ENCODE peak calls at places on chromosomes 3 and 15, in five cellular contexts. One of them, this sample, is unnamed.

GRCh38 chr3:29694783-29695182 is 413.9 kb downstream of the RBMS3 start:
- DNase-seq in ovary: no peak
- DNase-seq in aorta: no peak
- DNase-seq in psoas muscle: no peak
- DNase-seq in PC-3: peak; percentile 94
- DNase-seq in this sample: peak; percentile 80

GRCh38 chr3:175274474-175275218 is 415.5 kb downstream of the NAALADL2 start:
- DNase-seq in ovary: no peak
- DNase-seq in aorta: no peak
- DNase-seq in PC-3: peak; percentile 15
- DNase-seq in psoas muscle: no peak
- DNase-seq in this sample: no peak

GRCh38 chr3:72797773-72798543 is 50.3 kb downstream of the SHQ1 start:
- DNase-seq in psoas muscle: peak; percentile 48
- DNase-seq in ovary: no peak
- DNase-seq in aorta: peak; percentile 76
- DNase-seq in PC-3: no peak
- DNase-seq in this sample: no peak

GRCh38 chr3:161208931-161209330 is 12.2 kb upstream of the NMD3 start:
- DNase-seq in aorta: no peak
- DNase-seq in PC-3: peak; percentile 12
- DNase-seq in ovary: no peak
- DNase-seq in psoas muscle: no peak
- DNase-seq in this sample: no peak

GRCh38 chr3:174126990-174127758 is 729.6 kb downstream of the NLGN1 start:
- DNase-seq in PC-3: peak; percentile 73
- DNase-seq in aorta: no peak
- DNase-seq in psoas muscle: no peak
- DNase-seq in ovary: no peak
- DNase-seq in this sample: no peak

GRCh38 chr15:60875681-60876080 is 353.4 kb downstream of the RORA start:
- DNase-seq in PC-3: no peak
- DNase-seq in psoas muscle: no peak
- DNase-seq in ovary: no peak
- DNase-seq in aorta: no peak
- DNase-seq in this sample: no peak

GRCh38 chr3:23418026-23418425 is 214.9 kb downstream of the UBE2E2 start:
- DNase-seq in aorta: no peak
- DNase-seq in psoas muscle: no peak
- DNase-seq in PC-3: no peak
- DNase-seq in ovary: no peak
- DNase-seq in this sample: no peak

GRCh38 chr3:189824629-189825312 is 193.6 kb downstream of the TP63 start:
- DNase-seq in PC-3: peak; percentile 91
- DNase-seq in psoas muscle: no peak
- DNase-seq in aorta: no peak
- DNase-seq in ovary: no peak
- DNase-seq in this sample: peak; percentile 51

GRCh38 chr3:127744216-127744815 is 71.6 kb downstream of the ABTB1 start:
- DNase-seq in aorta: no peak
- DNase-seq in PC-3: no peak
- DNase-seq in psoas muscle: no peak
- DNase-seq in ovary: no peak
- DNase-seq in this sample: no peak

GRCh38 chr3:52401551-52401950 is 43.4 kb downstream of the SEMA3G start:
- DNase-seq in ovary: no peak
- DNase-seq in aorta: peak; percentile 32
- DNase-seq in psoas muscle: peak; percentile 23
- DNase-seq in PC-3: no peak
- DNase-seq in this sample: no peak

GRCh38 chr15:83304861-83305661 is 20.6 kb upstream of the BNC1 start:
- DNase-seq in psoas muscle: no peak
- DNase-seq in aorta: no peak
- DNase-seq in ovary: no peak
- DNase-seq in PC-3: peak; percentile 95
- DNase-seq in this sample: no peak

GRCh38 chr3:154931484-154931883 is 148.6 kb upstream of the MME start:
- DNase-seq in psoas muscle: no peak
- DNase-seq in PC-3: no peak
- DNase-seq in ovary: no peak
- DNase-seq in aorta: no peak
- DNase-seq in this sample: peak; percentile 30

GRCh38 chr15:25936004-25936403 is 72.9 kb upstream of the ATP10A start:
- DNase-seq in aorta: no peak
- DNase-seq in PC-3: peak; percentile 11
- DNase-seq in ovary: no peak
- DNase-seq in psoas muscle: no peak
- DNase-seq in this sample: no peak

GRCh38 chr15:64909546-64909945 is 2.2 kb upstream of the ANKDD1A start:
- DNase-seq in PC-3: no peak
- DNase-seq in psoas muscle: no peak
- DNase-seq in ovary: no peak
- DNase-seq in aorta: no peak
- DNase-seq in this sample: no peak

GRCh38 chr15:64912379-64912778 is 677 bp downstream of the ANKDD1A start:
- DNase-seq in psoas muscle: no peak
- DNase-seq in PC-3: no peak
- DNase-seq in aorta: no peak
- DNase-seq in ovary: no peak
- DNase-seq in this sample: no peak

GRCh38 chr15:64912926-64913325 is 1.2 kb downstream of the ANKDD1A start:
- DNase-seq in PC-3: no peak
- DNase-seq in aorta: no peak
- DNase-seq in psoas muscle: no peak
- DNase-seq in ovary: no peak
- DNase-seq in this sample: no peak

GRCh38 chr15:64907991-64908390 is 3.7 kb upstream of the ANKDD1A start:
- DNase-seq in aorta: no peak
- DNase-seq in PC-3: no peak
- DNase-seq in psoas muscle: no peak
- DNase-seq in ovary: no peak
- DNase-seq in this sample: no peak

GRCh38 chr15:64911317-64912186 is at the start of gene ANKDD1A:
- DNase-seq in aorta: peak; percentile 92
- DNase-seq in PC-3: peak; percentile 63
- DNase-seq in psoas muscle: peak; percentile 73
- DNase-seq in ovary: peak; percentile 80
- DNase-seq in this sample: no peak
- H3K27ac ChIP-seq in aorta: no peak within 1 kb of the TSS
- H3K27ac ChIP-seq in PC-3: no peak within 1 kb of the TSS
- H3K27ac ChIP-seq in psoas muscle: no peak within 1 kb of the TSS
- H3K27ac ChIP-seq in ovary: peak within 1 kb of the TSS; percentile 37
- H3K27ac ChIP-seq in this sample: no peak within 1 kb of the TSS

GRCh38 chr3:39140341-39140971 is 12.9 kb downstream of the CSRNP1 start:
- DNase-seq in psoas muscle: no peak
- DNase-seq in PC-3: peak; percentile 28
- DNase-seq in aorta: no peak
- DNase-seq in ovary: no peak
- DNase-seq in this sample: no peak

GRCh38 chr3:39137991-39138803 is 15.2 kb downstream of the CSRNP1 start:
- DNase-seq in ovary: no peak
- DNase-seq in PC-3: no peak
- DNase-seq in psoas muscle: no peak
- DNase-seq in aorta: no peak
- DNase-seq in this sample: no peak

GRCh38 chr3:39137435-39137936 is 15.9 kb downstream of the CSRNP1 start:
- DNase-seq in psoas muscle: no peak
- DNase-seq in ovary: no peak
- DNase-seq in PC-3: no peak
- DNase-seq in aorta: no peak
- DNase-seq in this sample: no peak

GRCh38 chr3:39138804-39139415 is 14.5 kb downstream of the CSRNP1 start:
- DNase-seq in ovary: peak; percentile 60
- DNase-seq in psoas muscle: peak; percentile 79
- DNase-seq in PC-3: no peak
- DNase-seq in aorta: no peak
- DNase-seq in this sample: no peak

DNA sequence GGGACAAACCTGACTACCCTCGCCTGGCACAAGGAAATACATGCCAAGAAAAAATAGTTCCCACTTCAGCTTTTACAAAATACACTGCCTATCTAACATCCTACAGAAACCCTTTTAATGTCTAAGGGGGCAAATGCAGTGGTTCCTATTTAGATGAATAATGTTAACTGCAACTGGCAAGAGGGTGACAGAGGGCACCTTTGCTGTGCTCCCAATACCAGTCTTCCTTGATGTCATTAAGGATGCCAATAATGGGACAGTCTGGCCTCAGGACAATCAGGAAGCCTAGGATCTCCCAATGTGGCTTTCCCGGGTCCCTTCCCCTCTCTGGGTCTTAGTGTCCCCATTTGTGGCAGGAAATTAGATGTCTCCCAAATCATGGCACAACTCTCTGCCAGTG is 13.9 kb downstream of the CSRNP1 start:
- DNase-seq in PC-3: no peak
- DNase-seq in ovary: no peak
- DNase-seq in psoas muscle: no peak
- DNase-seq in aorta: no peak
- DNase-seq in this sample: no peak
- H3K27ac ChIP-seq in PC-3: no peak overlapping the region
- H3K27ac ChIP-seq in ovary: no peak overlapping the region
- H3K27ac ChIP-seq in psoas muscle: no peak overlapping the region
- H3K27ac ChIP-seq in aorta: no peak overlapping the region
- H3K27ac ChIP-seq in this sample: no peak overlapping the region

GRCh38 chr3:41202834-41203345 is 3.6 kb downstream of the CTNNB1 start:
- DNase-seq in PC-3: peak; percentile 70
- DNase-seq in ovary: no peak
- DNase-seq in aorta: no peak
- DNase-seq in psoas muscle: no peak
- DNase-seq in this sample: no peak
- H3K27ac ChIP-seq in PC-3: no peak overlapping the region
- H3K27ac ChIP-seq in ovary: no peak overlapping the region
- H3K27ac ChIP-seq in aorta: no peak overlapping the region
- H3K27ac ChIP-seq in psoas muscle: no peak overlapping the region
- H3K27ac ChIP-seq in this sample: no peak overlapping the region

GRCh38 chr3:168455814-168456213 is 360.1 kb upstream of the GOLIM4 start:
- DNase-seq in PC-3: no peak
- DNase-seq in aorta: no peak
- DNase-seq in psoas muscle: no peak
- DNase-seq in ovary: no peak
- DNase-seq in this sample: no peak
- H3K27ac ChIP-seq in PC-3: no peak overlapping the region
- H3K27ac ChIP-seq in aorta: no peak overlapping the region
- H3K27ac ChIP-seq in psoas muscle: no peak overlapping the region
- H3K27ac ChIP-seq in ovary: no peak overlapping the region
- H3K27ac ChIP-seq in this sample: no peak overlapping the region

This sample was measured in AG04450.